ENCODE peak calls at places on chromosome 21, in ten cellular contexts. R is nephron progenitor cell; W is SJSA1; I is MCF 10A; L is heart right ventricle; D is fibroblast of lung; E is HL-60; O is progenitor cell of endocrine pancreas; U is anterior cingulate cortex; X is effector memory CD4-positive, alpha-beta T cell. T is an unnamed sample.

GRCh38 chr21:42220138-42220701 is 1.3 kb downstream of the ABCG1 start:
- DNase-seq in R (peak), I (peak), L (peak), U (peak), E (no peak), O (no peak), X (peak), D (peak), W (no peak), T (peak)

GRCh38 chr21:45140346-45140940 is 66.1 kb downstream of the ADARB1 start:
- DNase-seq in X (peak), U (peak), D (peak), R (peak), W (peak), E (peak), L (peak), O (peak), I (peak), T (peak)

GRCh38 chr21:35438643-35439404 is 389.7 kb upstream of the RUNX1 start:
- DNase-seq in X (no peak), O (no peak), I (no peak), R (no peak), W (no peak), E (peak), U (no peak), L (no peak), D (peak), T (no peak)

GRCh38 chr21:15586752-15587436 is 142.9 kb upstream of the USP25 start:
- DNase-seq in L (no peak), D (no peak), X (no peak), I (no peak), W (no peak), R (no peak), E (no peak), O (no peak), U (no peak), T (no peak)

GRCh38 chr21:42455196-42455595 is 40.8 kb downstream of the RSPH1 start:
- DNase-seq in U (no peak), R (no peak), D (no peak), O (no peak), I (peak), L (no peak), E (no peak), X (no peak), W (no peak), T (no peak)

GRCh38 chr21:39319814-39320332 is 6.4 kb upstream of the BRWD1 start:
- DNase-seq in L (no peak), W (no peak), D (peak), I (no peak), R (no peak), O (no peak), E (no peak), X (no peak), U (no peak), T (no peak)

GRCh38 chr21:19870682-19871081 is 1127.5 kb upstream of the NCAM2 start:
- DNase-seq in X (no peak), L (no peak), E (no peak), D (no peak), U (no peak), R (no peak), W (no peak), I (no peak), O (no peak), T (no peak)

GRCh38 chr21:31566611-31567010 is 92.9 kb upstream of the SOD1 start:
- DNase-seq in X (no peak), E (no peak), W (no peak), I (no peak), O (no peak), L (no peak), R (no peak), D (no peak), U (no peak), T (no peak)

GRCh38 chr21:46168238-46168637 is 12.9 kb upstream of the FTCD start:
- DNase-seq in W (peak), O (no peak), R (no peak), L (no peak), D (no peak), X (no peak), U (no peak), I (no peak), E (no peak), T (no peak)

GRCh38 chr21:26849428-26850115 is 4.4 kb upstream of the ADAMTS1 start:
- DNase-seq in R (peak), D (peak), U (no peak), I (peak), W (no peak), O (no peak), L (no peak), X (no peak), E (no peak), T (no peak)

GRCh38 chr21:36330904-36331303 is 10.9 kb downstream of the MORC3 start:
- DNase-seq in L (peak), X (peak), D (peak), U (no peak), O (no peak), E (no peak), W (no peak), I (peak), R (peak), T (peak)

GRCh38 chr21:32336711-32337110 is 38.1 kb downstream of the MRAP start:
- DNase-seq in W (no peak), R (no peak), X (no peak), I (peak), U (no peak), O (no peak), E (no peak), D (no peak), L (no peak), T (no peak)

GRCh38 chr21:33078907-33079582 is 9.1 kb downstream of the OLIG1 start:
- DNase-seq in O (no peak), L (no peak), R (no peak), W (peak), I (peak), E (peak), X (no peak), D (peak), U (peak), T (peak)